ENCODE peak calls at places on chromosome 13, in seven cellular contexts. G, D, Q, L, C, W and U are unnamed samples.

GRCh38 chr13:39385621-39386231 is 217.3 kb downstream of the LHFPL6 start:
- DNase-seq in G (no peak), D (no peak), Q (no peak), L (no peak), C (no peak), W (no peak), U (no peak)

GRCh38 chr13:39415403-39415802 is 187.6 kb downstream of the LHFPL6 start:
- DNase-seq in G (no peak), D (no peak), Q (peak; percentile 34), L (no peak), C (no peak), W (peak; percentile 22), U (peak; percentile 21)

GRCh38 chr13:38819053-38819452 is 132.2 kb downstream of the FREM2 start:
- DNase-seq in G (no peak), D (no peak), Q (no peak), L (no peak), C (peak; percentile 18), W (no peak), U (peak; percentile 28)

GRCh38 chr13:20567881-20568528 is 1.0 kb downstream of the IFT88 start:
- DNase-seq in G (no peak), D (no peak), Q (no peak), L (no peak), C (no peak), W (no peak), U (no peak)

GRCh38 chr13:105363747-105364177 is 1171.7 kb downstream of the EFNB2 start:
- DNase-seq in G (no peak), D (no peak), Q (no peak), L (no peak), C (no peak), W (peak; percentile 29), U (no peak)

GRCh38 chr13:83350569-83350968 is 531.7 kb downstream of the SLITRK1 start:
- DNase-seq in G (no peak), D (no peak), Q (no peak), L (no peak), C (no peak), W (no peak), U (no peak)

GRCh38 chr13:28741080-28741479 is 22.3 kb upstream of the SLC46A3 start:
- DNase-seq in G (no peak), D (no peak), Q (no peak), L (no peak), C (no peak), W (no peak), U (no peak)

GRCh38 chr13:23462815-23463559 is 29.5 kb upstream of the SACS start:
- DNase-seq in G (no peak), D (no peak), Q (no peak), L (no peak), C (no peak), W (no peak), U (no peak)

GRCh38 chr13:114120486-114121430 is 11.7 kb downstream of the RASA3 start:
- DNase-seq in G (no peak), D (no peak), Q (peak; percentile 18), L (peak; percentile 56), C (no peak), W (peak; percentile 50), U (no peak)

GRCh38 chr13:30880151-30880551 is 25.9 kb upstream of the MEDAG start:
- DNase-seq in G (no peak), D (no peak), Q (no peak), L (no peak), C (no peak), W (no peak), U (no peak)

GRCh38 chr13:73599232-73600128 is 534.7 kb downstream of the KLF12 start:
- DNase-seq in G (no peak), D (no peak), Q (no peak), L (no peak), C (no peak), W (no peak), U (no peak)

GRCh38 chr13:74258951-74259350 is 124.7 kb upstream of the KLF12 start:
- DNase-seq in G (no peak), D (no peak), Q (no peak), L (no peak), C (no peak), W (no peak), U (no peak)

GRCh38 chr13:25249001-25249543 is 38.2 kb downstream of the MTMR6 start:
- DNase-seq in G (no peak), D (no peak), Q (no peak), L (no peak), C (peak; percentile 26), W (no peak), U (peak; percentile 4)

GRCh38 chr13:43872181-43872580 is 7.4 kb downstream of the CCDC122 start:
- DNase-seq in G (no peak), D (no peak), Q (no peak), L (no peak), C (no peak), W (no peak), U (no peak)

GRCh38 chr13:80881495-80882482 is 540.9 kb upstream of the SPRY2 start:
- DNase-seq in G (no peak), D (no peak), Q (no peak), L (no peak), C (no peak), W (no peak), U (no peak)

GRCh38 chr13:101231751-101232428 is 184.4 kb downstream of the NALCN start:
- DNase-seq in G (no peak), D (no peak), Q (no peak), L (no peak), C (no peak), W (no peak), U (no peak)

GRCh38 chr13:106446011-106446410 is 89.5 kb downstream of the EFNB2 start:
- DNase-seq in G (no peak), D (no peak), Q (no peak), L (no peak), C (no peak), W (no peak), U (no peak)

GRCh38 chr13:37403776-37404497 is 194.6 kb downstream of the POSTN start:
- DNase-seq in G (no peak), D (no peak), Q (no peak), L (no peak), C (no peak), W (no peak), U (no peak)

GRCh38 chr13:51549593-51549992 is 34.7 kb upstream of the WDFY2 start:
- DNase-seq in G (no peak), D (no peak), Q (no peak), L (no peak), C (no peak), W (no peak), U (no peak)

GRCh38 chr13:87680298-87680697 is 9.1 kb downstream of the SLITRK5 start:
- DNase-seq in G (no peak), D (no peak), Q (no peak), L (no peak), C (no peak), W (peak; percentile 20), U (no peak)

GRCh38 chr13:103430368-103430767 is 364.2 kb upstream of the SLC10A2 start:
- DNase-seq in G (no peak), D (no peak), Q (no peak), L (no peak), C (no peak), W (no peak), U (no peak)

GRCh38 chr13:104286566-104287290 is 1220.5 kb upstream of the SLC10A2 start:
- DNase-seq in G (no peak), D (no peak), Q (no peak), L (no peak), C (no peak), W (no peak), U (no peak)

GRCh38 chr13:38941353-38941945 is 49.2 kb downstream of the STOML3 start:
- DNase-seq in G (no peak), D (no peak), Q (no peak), L (no peak), C (no peak), W (no peak), U (no peak)

GRCh38 chr13:41746259-41746658 is 214.7 kb downstream of the VWA8 start:
- DNase-seq in G (no peak), D (no peak), Q (no peak), L (no peak), C (no peak), W (no peak), U (no peak)